ENCODE peak calls at places on chromosomes 4 and X, in eight cellular contexts. W, Q, N, P, V, G, T and E are unnamed samples.

GRCh38 chr4:40990202-40990898 is 224.0 kb downstream of the APBB2 start:
- DNase-seq in G (no peak), W (no peak), V (no peak), P (no peak), N (no peak), T (no peak), Q (peak), E (no peak)

GRCh38 chrX:42720209-42720608 is 57.8 kb downstream of the PPP1R2C start:
- DNase-seq in W (no peak), T (no peak), N (no peak), Q (no peak), V (no peak), G (no peak), P (no peak), E (no peak)

GRCh38 chr4:180333156-180333555 is 1910.0 kb upstream of the TENM3 start:
- DNase-seq in G (no peak), N (no peak), T (no peak), P (no peak), W (no peak), V (no peak), Q (no peak), E (no peak)

GRCh38 chr4:122832732-122833131 is 6.1 kb downstream of the FGF2 start:
- DNase-seq in V (no peak), Q (no peak), W (no peak), G (no peak), T (no peak), N (no peak), P (no peak), E (no peak)

GRCh38 chr4:13876940-13877339 is 249.4 kb upstream of the BOD1L1 start:
- DNase-seq in G (no peak), P (no peak), N (no peak), T (no peak), Q (no peak), W (no peak), V (no peak), E (no peak)

GRCh38 chr4:178136736-178137345 is 694.6 kb upstream of the AGA start:
- DNase-seq in T (no peak), N (no peak), G (no peak), Q (no peak), P (no peak), W (no peak), V (no peak), E (no peak)

GRCh38 chr4:96698891-96699290 is 859.0 kb downstream of the PDHA2 start:
- DNase-seq in V (no peak), W (no peak), Q (no peak), P (no peak), T (no peak), N (no peak), G (no peak), E (no peak)

GRCh38 chrX:53281321-53281822 is at the start of gene IQSEC2:
- DNase-seq in P (no peak), G (no peak), W (no peak), Q (peak), V (peak), N (peak), T (peak), E (no peak)

GRCh38 chrX:118726887-118727685 is at the start of gene IL13RA1:
- DNase-seq in N (peak), Q (peak), T (peak), P (no peak), V (peak), G (peak), W (peak), E (no peak)

GRCh38 chr4:18397681-18398080 is 376.1 kb upstream of the LCORL start:
- DNase-seq in Q (no peak), G (no peak), W (no peak), T (no peak), P (no peak), N (no peak), V (no peak), E (no peak)

GRCh38 chrX:133594156-133594555 is 178.9 kb upstream of the GPC4 start:
- DNase-seq in V (no peak), G (no peak), T (no peak), W (no peak), N (no peak), Q (no peak), P (no peak), E (no peak)

GRCh38 chrX:13266641-13267420 is 53.0 kb downstream of the ATXN3L start:
- DNase-seq in V (no peak), N (peak), P (no peak), Q (no peak), T (no peak), G (no peak), W (no peak), E (no peak)

GRCh38 chr4:87132035-87132434 is 88.4 kb downstream of the KLHL8 start:
- DNase-seq in V (no peak), Q (no peak), G (no peak), N (no peak), P (no peak), W (no peak), T (no peak), E (no peak)

GRCh38 chrX:2500681-2501151 is at the start of the genes DHRSX and ZBED1:
- DNase-seq in W (peak), V (no peak), T (no peak), N (no peak), G (no peak), Q (peak), P (peak), E (no peak)

GRCh38 chr4:183256756-183257385 is 63.2 kb downstream of the CLDN22 start:
- DNase-seq in T (no peak), Q (peak), G (no peak), N (peak), P (no peak), W (peak), V (peak), E (peak)